ENCODE peak calls at places on chromosomes 2 and 18, in five cellular contexts. N is neural progenitor cell, E is SK-N-SH, X is HCT116, J is H9. Z is an unnamed sample. For H3K4me1, the result is how much of the 10 kb centered on the place peaks cover.

GRCh38 chr2:168346725-168347477 is 99.5 kb upstream of the STK39 start:
- DNase-seq in N (peak), E (peak), X (peak), J (peak), Z (peak)

GRCh38 chr2:145033438-145033837 is 513.5 kb upstream of the ZEB2 start:
- DNase-seq in N (no peak), E (no peak), X (no peak), J (no peak), Z (no peak)

GRCh38 chr2:106356291-106356690 is 111.9 kb downstream of the RGPD3 start:
- DNase-seq in N (no peak), E (no peak), X (no peak), J (no peak), Z (no peak)

GRCh38 chr18:79517322-79517721 is 121.6 kb downstream of the NFATC1 start:
- DNase-seq in N (no peak), E (no peak), X (no peak), J (peak), Z (no peak)

GRCh38 chr18:13653746-13654455 is 72.5 kb downstream of the FAM210A start:
- DNase-seq in N (peak), E (no peak), X (no peak), J (no peak), Z (peak)

GRCh38 chr2:201057715-201058248 is 13.7 kb downstream of the HYCC2 start:
- DNase-seq in N (no peak), E (no peak), X (no peak), J (no peak), Z (no peak)

GRCh38 chr2:133171396-133172004 is 396.8 kb downstream of the NCKAP5 start:
- DNase-seq in N (peak), E (peak), X (peak), J (no peak), Z (peak)

GRCh38 chr2:191521608-191522208 is 156.2 kb upstream of the NABP1 start:
- DNase-seq in N (no peak), E (peak), X (peak), J (no peak), Z (peak)

GRCh38 chr2:101610750-101611315 is 86.7 kb upstream of the MAP4K4 start:
- DNase-seq in N (no peak), E (no peak), X (no peak), J (no peak), Z (no peak)

GRCh38 chr2:227415538-227416424 is 28.0 kb upstream of the SCYGR1 start:
- DNase-seq in N (no peak), E (no peak), X (no peak), J (no peak), Z (peak)

GRCh38 chr2:61235716-61236115 is 73.7 kb downstream of the C2orf74 start:
- DNase-seq in N (no peak), E (no peak), X (no peak), J (no peak), Z (no peak)

GRCh38 chr2:208265371-208265806 is 666 bp upstream of the PIKFYVE start:
- DNase-seq in N (peak), E (peak), X (no peak), J (no peak), Z (peak)

GRCh38 chr18:60372598-60372997 is at the start of gene MC4R:
- DNase-seq in N (peak), E (peak), X (peak), J (peak), Z (peak)

GRCh38 chr2:53811601-53812000 is 24.8 kb downstream of the ERLEC1 start:
- DNase-seq in N (no peak), E (no peak), X (no peak), J (no peak), Z (no peak)

GRCh38 chr2:109438773-109439191 is 175.0 kb downstream of the SEPTIN10 start:
- DNase-seq in N (no peak), E (peak), X (no peak), J (no peak), Z (peak)

GRCh38 chr2:219279151-219279915 is at the start of gene DNAJB2:
- DNase-seq in N (peak), E (peak), X (peak), J (peak), Z (peak)

GRCh38 chr2:183227191-183227590 is 102.9 kb downstream of the NUP35 start:
- DNase-seq in N (no peak), E (no peak), X (no peak), J (no peak), Z (no peak)

GRCh38 chr18:48059363-48060109 is 129.1 kb upstream of the SMAD2 start:
- DNase-seq in N (peak), E (peak), X (no peak), J (peak), Z (no peak)

GRCh38 chr18:59300676-59301285 is 17.7 kb downstream of the CPLX4 start:
- DNase-seq in N (no peak), E (no peak), X (no peak), J (no peak), Z (no peak)

GRCh38 chr2:231134910-231135650 is 10.2 kb upstream of the HTR2B start:
- DNase-seq in N (no peak), E (no peak), X (no peak), J (no peak), Z (no peak)

GRCh38 chr2:129205766-129206165 is 773.7 kb upstream of the RAB6C start:
- DNase-seq in N (no peak), E (no peak), X (no peak), J (no peak), Z (no peak)

GRCh38 chr2:28341208-28341891 is 51.3 kb upstream of the FOSL2 start:
- DNase-seq in N (no peak), E (no peak), X (no peak), J (no peak), Z (peak)

GRCh38 chr2:64485302-64485701 is 31.3 kb downstream of the LGALSL start:
- DNase-seq in N (no peak), E (no peak), X (no peak), J (no peak), Z (peak)

GRCh38 chr2:182744490-182744889 is 28.4 kb downstream of the DNAJC10 start:
- DNase-seq in N (no peak), E (no peak), X (no peak), J (no peak), Z (peak)

GRCh38 chr2:113260930-113261329 is 17.8 kb downstream of the PAX8 start:
- DNase-seq in N (peak), E (no peak), X (no peak), J (no peak), Z (no peak)

GRCh38 chr18:61743775-61744531 is 148.9 kb downstream of the RNF152 start:
- DNase-seq in N (no peak), E (no peak), X (no peak), J (no peak), Z (peak)

GRCh38 chr2:37912056-37912455 is 13.0 kb upstream of the RMDN2 start:
- DNase-seq in N (no peak), E (no peak), X (no peak), J (no peak), Z (peak)

GRCh38 chr2:49028101-49028500 is 126.2 kb downstream of the FSHR start:
- DNase-seq in N (no peak), E (no peak), X (no peak), J (no peak), Z (no peak)

GRCh38 chr2:76180676-76181075 is 470.0 kb upstream of the GCFC2 start:
- DNase-seq in N (no peak), E (no peak), X (no peak), J (no peak), Z (no peak)

GRCh38 chr2:37873229-37873628 is 51.9 kb upstream of the RMDN2 start:
- DNase-seq in N (no peak), E (no peak), X (no peak), J (no peak), Z (no peak)

GRCh38 chr2:215315301-215315700 is 3.4 kb downstream of the ATIC start:
- DNase-seq in N (no peak), E (no peak), X (no peak), J (no peak), Z (no peak)

GRCh38 chr2:117523267-117523666 is 291.2 kb upstream of the DDX18 start:
- DNase-seq in N (no peak), E (peak), X (no peak), J (no peak), Z (no peak)

GRCh38 chr18:32213693-32214092 is 23.9 kb downstream of the MEP1B start:
- DNase-seq in N (no peak), E (no peak), X (no peak), J (no peak), Z (no peak)

GRCh38 chr2:25286723-25287483 is 54.8 kb downstream of the DNMT3A start:
- DNase-seq in N (no peak), E (no peak), X (no peak), J (no peak), Z (no peak)

GRCh38 chr18:48228301-48228715 is 180.9 kb downstream of the ZBTB7C start:
- DNase-seq in N (no peak), E (peak), X (no peak), J (no peak), Z (peak)

GRCh38 chr2:182404102-182404501 is 22.7 kb downstream of the PDE1A start:
- DNase-seq in N (no peak), E (no peak), X (no peak), J (no peak), Z (peak)

GRCh38 chr18:78192044-78192443 is 787.6 kb upstream of the SALL3 start:
- DNase-seq in N (peak), E (no peak), X (no peak), J (peak), Z (no peak)

GRCh38 chr2:216885117-216885553 is 25.3 kb upstream of the TNP1 start:
- DNase-seq in N (no peak), E (no peak), X (no peak), J (no peak), Z (no peak)

GRCh38 chr2:223519471-223519870 is 82.7 kb downstream of the SCG2 start:
- DNase-seq in N (no peak), E (no peak), X (no peak), J (no peak), Z (no peak)

GRCh38 chr2:73939419-73939818 is 12.7 kb downstream of the DGUOK start:
- DNase-seq in N (no peak), E (no peak), X (no peak), J (peak), Z (peak)

DNA sequence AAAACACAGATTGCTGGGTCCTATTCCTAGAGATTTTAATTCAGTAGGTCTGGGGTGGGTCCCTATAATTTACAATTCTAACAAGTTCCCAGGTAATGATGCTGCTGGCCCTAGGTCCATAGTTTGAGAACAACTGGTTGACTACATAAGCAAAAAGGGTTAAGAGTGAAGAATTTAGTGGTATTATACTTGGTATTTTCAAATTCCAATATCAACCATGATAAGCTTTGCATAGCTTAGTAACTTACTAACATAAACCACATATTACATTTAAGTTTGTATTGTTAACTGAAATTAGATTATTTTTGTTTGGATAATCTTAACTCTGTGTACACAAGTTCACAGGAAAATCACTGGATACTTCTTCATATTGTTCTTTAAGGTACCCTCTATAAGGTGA is 862.9 kb upstream of the ACVR2A start:
- DNase-seq in N (no peak), E (no peak), X (no peak), J (no peak), Z (peak)
- H3K4me1 ChIP-seq in N (under half), E (under half), X (under half), J (under half), Z (half or more)

GRCh38 chr2:104756119-104756518 is 97.8 kb upstream of the POU3F3 start:
- DNase-seq in N (no peak), E (no peak), X (no peak), J (no peak), Z (no peak)
- H3K4me1 ChIP-seq in N (under half), E (under half), X (under half), J (under half), Z (under half)

DNA sequence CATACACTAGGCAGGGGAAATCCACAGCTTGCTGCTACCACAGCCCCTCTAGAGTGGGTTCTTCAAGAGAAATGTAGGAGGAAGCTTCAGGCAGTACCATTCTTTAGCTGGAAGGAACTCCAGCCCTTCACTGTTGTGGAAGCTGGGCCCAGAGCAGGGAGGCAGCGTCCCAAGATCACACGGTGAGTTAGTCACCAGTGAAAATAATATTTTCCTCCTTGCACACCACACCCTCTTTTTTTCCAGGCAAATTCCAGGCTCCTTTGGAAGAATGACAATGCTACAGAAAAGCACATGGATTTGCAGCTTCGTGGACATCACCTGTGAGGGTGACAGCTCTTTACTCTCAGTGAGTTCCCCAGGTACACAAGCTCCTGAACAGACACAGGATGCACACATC is 157.1 kb downstream of the COL6A3 start:
- DNase-seq in N (no peak), E (no peak), X (no peak), J (no peak), Z (peak)
- H3K4me1 ChIP-seq in N (under half), E (under half), X (under half), J (under half), Z (half or more)

DNA sequence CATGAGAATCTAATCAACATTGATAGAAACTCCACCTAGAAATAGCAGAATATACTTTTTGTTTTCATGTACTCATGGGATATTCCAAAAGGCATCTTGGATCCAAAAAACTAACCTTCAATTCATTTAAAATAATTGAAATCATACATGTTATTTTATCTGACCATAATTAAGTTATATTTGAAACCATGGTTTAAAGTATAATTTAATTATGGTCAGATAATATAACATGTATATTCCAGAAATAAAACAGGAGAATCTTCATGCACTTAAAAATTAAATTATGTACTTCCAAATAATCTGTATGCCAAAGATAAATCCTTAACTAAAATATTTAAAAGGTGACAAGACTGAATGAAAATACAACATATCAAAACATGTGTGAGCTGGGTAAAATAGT is 651.3 kb upstream of the LINC00305 start:
- DNase-seq in N (no peak), E (no peak), X (no peak), J (no peak), Z (no peak)
- H3K4me1 ChIP-seq in N (under half), E (under half), X (under half), J (under half), Z (under half)

DNA sequence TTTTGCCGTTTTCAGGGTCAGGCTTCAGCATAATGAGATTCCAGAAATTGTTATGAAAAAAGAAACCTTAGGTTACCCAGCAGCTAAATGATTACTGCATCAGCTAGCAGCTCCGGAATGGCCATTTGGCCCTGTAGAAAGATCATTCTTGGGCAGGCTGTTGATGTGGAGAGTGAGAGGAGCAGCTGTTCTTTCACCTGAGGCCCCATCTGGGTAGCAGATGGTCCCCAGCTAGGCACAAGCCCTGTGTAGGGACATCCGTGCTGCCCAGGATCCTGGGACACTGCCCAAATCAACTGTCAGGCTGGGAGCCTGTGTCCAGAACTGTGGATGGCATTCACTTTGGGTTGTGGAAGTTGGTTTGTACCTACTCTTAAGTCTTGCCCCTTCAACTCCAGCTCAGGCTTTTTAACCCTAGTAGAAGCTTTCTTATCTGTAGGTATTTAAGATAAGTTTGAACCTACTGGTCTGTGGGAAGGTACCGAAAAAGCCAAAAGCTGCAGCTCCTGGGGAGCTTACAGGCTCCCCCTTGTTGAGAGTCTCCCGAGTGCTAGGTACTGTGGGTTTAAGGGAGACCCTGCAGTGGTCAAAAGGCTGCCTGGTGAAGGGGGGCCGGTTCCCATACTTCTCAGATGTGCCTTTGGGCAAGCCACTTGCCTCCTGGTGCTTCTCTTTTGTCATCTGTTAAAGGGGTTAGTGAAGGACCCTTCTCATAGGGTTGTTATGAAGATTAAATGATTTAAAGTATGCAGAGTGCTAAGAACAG is 62.1 kb downstream of the NEDD4L start:
- DNase-seq in N (no peak), E (peak), X (no peak), J (no peak), Z (no peak)
- H3K4me1 ChIP-seq in N (under half), E (under half), X (under half), J (under half), Z (under half)

DNA sequence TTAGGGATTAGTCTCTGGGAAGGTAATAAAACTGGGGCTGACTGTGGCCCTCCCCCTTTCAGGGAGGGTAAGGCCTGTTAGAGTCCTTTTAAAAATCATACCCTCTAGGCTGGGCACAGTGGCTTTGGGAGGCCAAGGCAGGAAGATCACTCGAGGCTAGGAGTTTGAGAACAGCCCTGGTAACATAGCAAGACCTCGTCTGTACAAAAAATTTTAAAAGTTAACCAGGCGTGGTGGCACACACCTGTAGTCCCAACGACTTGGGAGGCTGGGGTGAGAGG is 118.7 kb downstream of the STPG4 start:
- DNase-seq in N (no peak), E (no peak), X (no peak), J (no peak), Z (no peak)
- H3K4me1 ChIP-seq in N (under half), E (under half), X (half or more), J (under half), Z (under half)

GRCh38 chr2:86036790-86037138 is 68.9 kb downstream of the POLR1A start:
- DNase-seq in N (no peak), E (no peak), X (no peak), J (no peak), Z (no peak)
- H3K4me1 ChIP-seq in N (under half), E (under half), X (under half), J (under half), Z (under half)

GRCh38 chr2:186572705-186573104 is 17.2 kb upstream of the ITGAV start:
- DNase-seq in N (no peak), E (no peak), X (no peak), J (no peak), Z (no peak)

GRCh38 chr2:186575856-186576255 is 14.0 kb upstream of the ITGAV start:
- DNase-seq in N (no peak), E (no peak), X (no peak), J (no peak), Z (no peak)

GRCh38 chr2:186575302-186575701 is 14.6 kb upstream of the ITGAV start:
- DNase-seq in N (no peak), E (peak), X (peak), J (no peak), Z (peak)

GRCh38 chr2:186573528-186573927 is 16.3 kb upstream of the ITGAV start:
- DNase-seq in N (no peak), E (no peak), X (no peak), J (no peak), Z (no peak)

GRCh38 chr2:186576614-186577013 is 13.2 kb upstream of the ITGAV start:
- DNase-seq in N (no peak), E (no peak), X (no peak), J (no peak), Z (peak)
- H3K4me1 ChIP-seq in N (under half), E (under half), X (under half), J (under half), Z (under half)

GRCh38 chr2:234061624-234062257 is 11.2 kb downstream of the SPP2 start:
- DNase-seq in N (no peak), E (no peak), X (no peak), J (no peak), Z (no peak)

GRCh38 chr2:234060236-234060635 is 9.7 kb downstream of the SPP2 start:
- DNase-seq in N (no peak), E (no peak), X (no peak), J (no peak), Z (no peak)

DNA sequence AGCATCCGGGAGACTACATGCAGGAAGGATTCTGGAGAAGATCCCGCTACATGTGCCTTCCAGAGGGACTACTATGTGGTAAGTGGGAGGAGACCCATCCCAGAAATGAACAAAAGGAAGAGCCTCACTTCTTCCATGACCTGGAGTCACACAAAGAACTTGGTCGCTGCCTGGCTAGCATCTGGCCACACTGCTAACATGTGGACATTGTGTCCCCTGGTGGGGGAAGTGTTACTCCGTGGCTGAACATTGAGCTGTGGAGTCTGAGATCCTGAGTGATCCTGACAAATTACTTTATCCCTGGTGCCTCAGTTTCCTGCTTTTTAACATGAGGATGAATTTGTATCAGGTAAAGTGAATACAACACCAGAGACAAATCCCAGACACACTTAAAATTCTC is 8.4 kb downstream of the SPP2 start:
- DNase-seq in N (no peak), E (no peak), X (no peak), J (no peak), Z (no peak)
- H3K4me1 ChIP-seq in N (under half), E (under half), X (under half), J (under half), Z (under half)

Z was measured in GM23248.